ENCODE peak calls at places on chromosomes 5 and 9, in ten cellular contexts. One of them, this sample, is unnamed.

GRCh38 chr9:107540167-107540566 is 50.6 kb upstream of the KLF4 start:
- DNase-seq in body of pancreas: no peak
- DNase-seq in heart right ventricle: no peak
- DNase-seq in GM20000: no peak
- DNase-seq in cardiac muscle cell: no peak
- DNase-seq in HFFc6: no peak
- DNase-seq in psoas muscle: no peak
- DNase-seq in GM12865: no peak
- DNase-seq in stomach: no peak
- DNase-seq in GM10248: no peak
- DNase-seq in this sample: no peak

GRCh38 chr9:133346021-133346713 is 1.8 kb downstream of the MED22 start:
- DNase-seq in stomach: no peak
- DNase-seq in GM12865: no peak
- DNase-seq in HFFc6: no peak
- DNase-seq in GM10248: no peak
- DNase-seq in body of pancreas: no peak
- DNase-seq in heart right ventricle: no peak
- DNase-seq in cardiac muscle cell: no peak
- DNase-seq in GM20000: no peak
- DNase-seq in psoas muscle: no peak
- DNase-seq in this sample: no peak

GRCh38 chr5:74251106-74252032 is 389.2 kb downstream of the ENC1 start:
- DNase-seq in GM12865: no peak
- DNase-seq in stomach: no peak
- DNase-seq in GM20000: no peak
- DNase-seq in heart right ventricle: peak
- DNase-seq in HFFc6: peak
- DNase-seq in cardiac muscle cell: peak
- DNase-seq in GM10248: no peak
- DNase-seq in body of pancreas: no peak
- DNase-seq in psoas muscle: no peak
- DNase-seq in this sample: peak

GRCh38 chr5:175696139-175696854 is 38.4 kb downstream of the HRH2 start:
- DNase-seq in GM10248: peak
- DNase-seq in GM20000: peak
- DNase-seq in stomach: peak
- DNase-seq in body of pancreas: peak
- DNase-seq in HFFc6: no peak
- DNase-seq in cardiac muscle cell: peak
- DNase-seq in GM12865: peak
- DNase-seq in psoas muscle: peak
- DNase-seq in heart right ventricle: peak
- DNase-seq in this sample: peak

GRCh38 chr9:95133351-95133724 is 184.2 kb downstream of the FANCC start:
- DNase-seq in GM10248: no peak
- DNase-seq in body of pancreas: no peak
- DNase-seq in psoas muscle: no peak
- DNase-seq in HFFc6: no peak
- DNase-seq in heart right ventricle: no peak
- DNase-seq in stomach: no peak
- DNase-seq in GM20000: no peak
- DNase-seq in cardiac muscle cell: no peak
- DNase-seq in GM12865: no peak
- DNase-seq in this sample: no peak

GRCh38 chr5:124554746-124555145 is 191.7 kb downstream of the ZNF608 start:
- DNase-seq in body of pancreas: no peak
- DNase-seq in HFFc6: no peak
- DNase-seq in GM20000: no peak
- DNase-seq in GM10248: no peak
- DNase-seq in cardiac muscle cell: no peak
- DNase-seq in stomach: no peak
- DNase-seq in GM12865: no peak
- DNase-seq in psoas muscle: no peak
- DNase-seq in heart right ventricle: no peak
- DNase-seq in this sample: no peak

GRCh38 chr5:125326114-125326513 is 579.7 kb upstream of the ZNF608 start:
- DNase-seq in heart right ventricle: peak
- DNase-seq in GM20000: no peak
- DNase-seq in HFFc6: peak
- DNase-seq in GM12865: no peak
- DNase-seq in body of pancreas: peak
- DNase-seq in psoas muscle: no peak
- DNase-seq in cardiac muscle cell: peak
- DNase-seq in GM10248: no peak
- DNase-seq in stomach: peak
- DNase-seq in this sample: peak

GRCh38 chr5:109352024-109352423 is 57.8 kb downstream of the PJA2 start:
- DNase-seq in cardiac muscle cell: peak
- DNase-seq in stomach: no peak
- DNase-seq in GM20000: no peak
- DNase-seq in HFFc6: no peak
- DNase-seq in GM10248: no peak
- DNase-seq in GM12865: no peak
- DNase-seq in psoas muscle: no peak
- DNase-seq in heart right ventricle: no peak
- DNase-seq in body of pancreas: no peak
- DNase-seq in this sample: no peak

GRCh38 chr9:27799326-27799725 is 226.0 kb upstream of the C9orf72 start:
- DNase-seq in GM20000: no peak
- DNase-seq in GM10248: no peak
- DNase-seq in cardiac muscle cell: no peak
- DNase-seq in GM12865: no peak
- DNase-seq in heart right ventricle: no peak
- DNase-seq in HFFc6: no peak
- DNase-seq in body of pancreas: no peak
- DNase-seq in psoas muscle: no peak
- DNase-seq in stomach: no peak
- DNase-seq in this sample: no peak

GRCh38 chr9:120403543-120403856 is 176.5 kb downstream of the CDK5RAP2 start:
- DNase-seq in stomach: no peak
- DNase-seq in GM10248: no peak
- DNase-seq in heart right ventricle: no peak
- DNase-seq in psoas muscle: no peak
- DNase-seq in body of pancreas: no peak
- DNase-seq in GM12865: no peak
- DNase-seq in cardiac muscle cell: no peak
- DNase-seq in HFFc6: no peak
- DNase-seq in GM20000: no peak
- DNase-seq in this sample: no peak

GRCh38 chr5:38226091-38226490 is 32.3 kb upstream of the EGFLAM start:
- DNase-seq in GM10248: no peak
- DNase-seq in GM20000: no peak
- DNase-seq in psoas muscle: no peak
- DNase-seq in heart right ventricle: no peak
- DNase-seq in GM12865: no peak
- DNase-seq in cardiac muscle cell: no peak
- DNase-seq in HFFc6: no peak
- DNase-seq in body of pancreas: no peak
- DNase-seq in stomach: no peak
- DNase-seq in this sample: no peak

GRCh38 chr5:106094128-106094726 is 1576.5 kb downstream of the EFNA5 start:
- DNase-seq in GM12865: peak
- DNase-seq in GM10248: no peak
- DNase-seq in HFFc6: no peak
- DNase-seq in psoas muscle: no peak
- DNase-seq in heart right ventricle: no peak
- DNase-seq in stomach: no peak
- DNase-seq in GM20000: no peak
- DNase-seq in cardiac muscle cell: no peak
- DNase-seq in body of pancreas: no peak
- DNase-seq in this sample: peak

GRCh38 chr5:17401509-17402290 is 96.3 kb upstream of the TAF11L2 start:
- DNase-seq in cardiac muscle cell: no peak
- DNase-seq in psoas muscle: no peak
- DNase-seq in stomach: no peak
- DNase-seq in GM12865: no peak
- DNase-seq in GM10248: no peak
- DNase-seq in GM20000: no peak
- DNase-seq in body of pancreas: no peak
- DNase-seq in HFFc6: no peak
- DNase-seq in heart right ventricle: no peak
- DNase-seq in this sample: no peak

GRCh38 chr5:11251242-11251641 is 490.2 kb upstream of the DAP start:
- DNase-seq in HFFc6: no peak
- DNase-seq in heart right ventricle: no peak
- DNase-seq in GM20000: no peak
- DNase-seq in body of pancreas: no peak
- DNase-seq in GM12865: no peak
- DNase-seq in GM10248: no peak
- DNase-seq in cardiac muscle cell: no peak
- DNase-seq in psoas muscle: no peak
- DNase-seq in stomach: no peak
- DNase-seq in this sample: no peak

GRCh38 chr5:141528401-141528984 is 39.6 kb downstream of the PCDHGC5 start:
- DNase-seq in heart right ventricle: peak
- DNase-seq in GM12865: no peak
- DNase-seq in body of pancreas: peak
- DNase-seq in cardiac muscle cell: peak
- DNase-seq in GM20000: no peak
- DNase-seq in stomach: no peak
- DNase-seq in psoas muscle: no peak
- DNase-seq in GM10248: no peak
- DNase-seq in HFFc6: no peak
- DNase-seq in this sample: no peak

DNA sequence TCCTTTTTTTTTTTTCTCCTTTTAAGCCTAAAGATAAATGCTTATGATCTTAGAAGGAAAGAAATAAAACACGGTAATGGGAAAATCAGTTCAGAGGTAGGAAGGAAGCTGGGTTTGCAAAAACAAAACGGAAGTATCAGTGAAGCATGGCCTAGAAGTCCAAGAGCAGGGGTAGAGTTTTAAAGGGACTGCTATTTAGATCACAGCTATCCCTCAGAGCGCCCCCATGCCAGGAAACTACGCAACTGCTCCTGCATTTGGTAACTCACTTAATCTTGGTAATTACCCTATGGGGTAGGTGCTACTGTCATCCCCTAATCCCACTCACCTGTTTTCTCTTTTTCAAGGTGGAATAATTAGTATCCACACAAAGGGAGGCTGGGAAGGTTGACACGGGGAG is 16.0 kb downstream of the TLE1 start:
- DNase-seq in GM10248: no peak
- DNase-seq in GM12865: no peak
- DNase-seq in GM20000: no peak
- DNase-seq in stomach: no peak
- DNase-seq in HFFc6: no peak
- DNase-seq in cardiac muscle cell: no peak
- DNase-seq in heart right ventricle: no peak
- DNase-seq in body of pancreas: no peak
- DNase-seq in psoas muscle: no peak
- DNase-seq in this sample: no peak
- TF ChIP-seq CTCF in GM10248: no peak
- TF ChIP-seq CTCF in GM12865: no peak
- TF ChIP-seq CTCF in GM20000: no peak
- TF ChIP-seq CTCF in stomach: no peak
- TF ChIP-seq CTCF in HFFc6: no peak
- TF ChIP-seq CTCF in cardiac muscle cell: no peak
- TF ChIP-seq CTCF in heart right ventricle: no peak
- TF ChIP-seq CTCF in body of pancreas: no peak
- TF ChIP-seq CTCF in psoas muscle: no peak
- TF ChIP-seq CTCF in this sample: no peak

GRCh38 chr5:59173568-59173967 is 590.7 kb downstream of the RAB3C start:
- DNase-seq in body of pancreas: no peak
- DNase-seq in GM20000: no peak
- DNase-seq in GM10248: no peak
- DNase-seq in cardiac muscle cell: peak
- DNase-seq in psoas muscle: no peak
- DNase-seq in GM12865: no peak
- DNase-seq in heart right ventricle: no peak
- DNase-seq in HFFc6: no peak
- DNase-seq in stomach: no peak
- DNase-seq in this sample: no peak
- TF ChIP-seq CTCF in body of pancreas: no peak
- TF ChIP-seq CTCF in GM20000: no peak
- TF ChIP-seq CTCF in GM10248: no peak
- TF ChIP-seq CTCF in cardiac muscle cell: peak
- TF ChIP-seq CTCF in psoas muscle: no peak
- TF ChIP-seq CTCF in GM12865: no peak
- TF ChIP-seq CTCF in heart right ventricle: no peak
- TF ChIP-seq CTCF in HFFc6: no peak
- TF ChIP-seq CTCF in stomach: no peak
- TF ChIP-seq CTCF in this sample: no peak

GRCh38 chr5:171323806-171324632 is 15.0 kb downstream of the TLX3 start:
- DNase-seq in heart right ventricle: no peak
- DNase-seq in GM20000: no peak
- DNase-seq in GM12865: no peak
- DNase-seq in GM10248: no peak
- DNase-seq in cardiac muscle cell: no peak
- DNase-seq in body of pancreas: no peak
- DNase-seq in stomach: no peak
- DNase-seq in psoas muscle: no peak
- DNase-seq in HFFc6: no peak
- DNase-seq in this sample: no peak
- TF ChIP-seq CTCF in heart right ventricle: no peak
- TF ChIP-seq CTCF in GM20000: no peak
- TF ChIP-seq CTCF in GM12865: no peak
- TF ChIP-seq CTCF in GM10248: no peak
- TF ChIP-seq CTCF in cardiac muscle cell: no peak
- TF ChIP-seq CTCF in body of pancreas: no peak
- TF ChIP-seq CTCF in stomach: no peak
- TF ChIP-seq CTCF in psoas muscle: no peak
- TF ChIP-seq CTCF in HFFc6: peak
- TF ChIP-seq CTCF in this sample: no peak

GRCh38 chr9:5427005-5427404 is 10.7 kb downstream of the PLGRKT start:
- DNase-seq in heart right ventricle: no peak
- DNase-seq in body of pancreas: no peak
- DNase-seq in HFFc6: no peak
- DNase-seq in cardiac muscle cell: no peak
- DNase-seq in psoas muscle: no peak
- DNase-seq in GM10248: no peak
- DNase-seq in stomach: no peak
- DNase-seq in GM20000: no peak
- DNase-seq in GM12865: no peak
- DNase-seq in this sample: no peak

GRCh38 chr9:5429873-5430564 is 7.7 kb downstream of the PLGRKT start:
- DNase-seq in stomach: no peak
- DNase-seq in body of pancreas: no peak
- DNase-seq in GM20000: no peak
- DNase-seq in HFFc6: no peak
- DNase-seq in GM10248: no peak
- DNase-seq in psoas muscle: no peak
- DNase-seq in GM12865: no peak
- DNase-seq in heart right ventricle: no peak
- DNase-seq in cardiac muscle cell: no peak
- DNase-seq in this sample: no peak

GRCh38 chr9:5430912-5431311 is 6.8 kb downstream of the PLGRKT start:
- DNase-seq in cardiac muscle cell: no peak
- DNase-seq in GM10248: no peak
- DNase-seq in psoas muscle: no peak
- DNase-seq in heart right ventricle: no peak
- DNase-seq in GM12865: no peak
- DNase-seq in stomach: no peak
- DNase-seq in HFFc6: no peak
- DNase-seq in body of pancreas: no peak
- DNase-seq in GM20000: no peak
- DNase-seq in this sample: no peak

GRCh38 chr9:5428172-5428571 is 9.6 kb downstream of the PLGRKT start:
- DNase-seq in psoas muscle: no peak
- DNase-seq in GM20000: no peak
- DNase-seq in GM10248: no peak
- DNase-seq in heart right ventricle: no peak
- DNase-seq in GM12865: no peak
- DNase-seq in cardiac muscle cell: no peak
- DNase-seq in stomach: no peak
- DNase-seq in HFFc6: no peak
- DNase-seq in body of pancreas: no peak
- DNase-seq in this sample: no peak

GRCh38 chr9:5428794-5429528 is 8.8 kb downstream of the PLGRKT start:
- DNase-seq in psoas muscle: no peak
- DNase-seq in GM20000: no peak
- DNase-seq in HFFc6: no peak
- DNase-seq in body of pancreas: no peak
- DNase-seq in cardiac muscle cell: no peak
- DNase-seq in GM10248: no peak
- DNase-seq in stomach: no peak
- DNase-seq in GM12865: no peak
- DNase-seq in heart right ventricle: no peak
- DNase-seq in this sample: no peak
- TF ChIP-seq CTCF in psoas muscle: no peak
- TF ChIP-seq CTCF in GM20000: no peak
- TF ChIP-seq CTCF in HFFc6: no peak
- TF ChIP-seq CTCF in body of pancreas: no peak
- TF ChIP-seq CTCF in cardiac muscle cell: no peak
- TF ChIP-seq CTCF in GM10248: no peak
- TF ChIP-seq CTCF in stomach: no peak
- TF ChIP-seq CTCF in GM12865: no peak
- TF ChIP-seq CTCF in heart right ventricle: no peak
- TF ChIP-seq CTCF in this sample: no peak